ENCODE peak calls at places on chromosome 16, in six cellular contexts. M is upper lobe of left lung, C is K562, K is HepG2, X is GM12878, Q is A549. R is an unnamed sample.

GRCh38 chr16:24737391-24737871 is 8.0 kb downstream of the TNRC6A start:
- ATAC-seq in C (peak; percentile 47), M (no peak), X (no peak), K (peak; percentile 83), Q (no peak), R (peak; percentile 53)

GRCh38 chr16:377419-377951 is 4.3 kb downstream of the PGAP6 start:
- ATAC-seq in Q (no peak), M (no peak), X (no peak), C (no peak), K (no peak), R (no peak)

GRCh38 chr16:23280483-23280967 is 21.6 kb upstream of the SCNN1B start:
- ATAC-seq in M (no peak), C (no peak), K (no peak), Q (no peak), X (peak; percentile 50), R (no peak)

GRCh38 chr16:17416461-17417221 is 54.1 kb downstream of the XYLT1 start:
- ATAC-seq in X (peak; percentile 95), Q (peak; percentile 17), K (no peak), C (no peak), M (peak; percentile 71), R (peak; percentile 35)

GRCh38 chr16:65268331-65268730 is 146.5 kb upstream of the CDH11 start:
- ATAC-seq in Q (no peak), M (no peak), X (no peak), K (no peak), C (no peak), R (no peak)

GRCh38 chr16:87483481-87483880 is 9.3 kb downstream of the ZCCHC14 start:
- ATAC-seq in K (no peak), X (no peak), M (no peak), C (no peak), Q (no peak), R (no peak)

GRCh38 chr16:82699711-82700495 is 73.1 kb downstream of the CDH13 start:
- ATAC-seq in K (no peak), M (no peak), X (no peak), Q (no peak), C (no peak), R (peak; percentile 77)

GRCh38 chr16:50121721-50122445 is 31.2 kb upstream of the TENT4B start:
- ATAC-seq in K (no peak), Q (no peak), M (no peak), X (peak; percentile 82), C (no peak), R (no peak)

GRCh38 chr16:50651835-50652438 is 29.2 kb downstream of the SNX20 start:
- ATAC-seq in K (no peak), C (peak; percentile 61), M (no peak), X (no peak), Q (no peak), R (no peak)

GRCh38 chr16:66364117-66364958 is 2.2 kb upstream of the CDH5 start:
- ATAC-seq in C (no peak), Q (no peak), M (peak; percentile 53), K (peak; percentile 13), X (no peak), R (peak; percentile 71)

GRCh38 chr16:24094660-24095059 is 161.5 kb upstream of the CACNG3 start:
- ATAC-seq in M (no peak), Q (no peak), X (no peak), C (no peak), K (no peak), R (no peak)

GRCh38 chr16:57377080-57377841 is 5.0 kb downstream of the CX3CL1 start:
- ATAC-seq in X (peak; percentile 80), M (no peak), K (no peak), Q (peak; percentile 40), C (peak; percentile 31), R (no peak)
- TF ChIP-seq EP300 in X (peak; percentile 72), M (peak; percentile 48), K (peak; percentile 43), Q (no peak), C (no peak), R (no peak)

GRCh38 chr16:68734782-68735181 is 2.3 kb upstream of the CDH1 start:
- ATAC-seq in X (no peak), Q (no peak), C (no peak), M (no peak), K (no peak), R (no peak)

GRCh38 chr16:68736561-68736960 is 531 bp upstream of the CDH1 start:
- ATAC-seq in K (no peak), X (no peak), M (no peak), C (no peak), Q (no peak), R (no peak)

GRCh38 chr16:68737730-68738590 is 868 bp downstream of the CDH1 start:
- ATAC-seq in Q (peak; percentile 67), K (peak; percentile 35), X (no peak), M (peak; percentile 69), C (no peak), R (no peak)

GRCh38 chr16:68739964-68740627 is 3.0 kb downstream of the CDH1 start:
- ATAC-seq in Q (peak; percentile 37), X (peak; percentile 47), K (peak; percentile 55), M (no peak), C (peak; percentile 53), R (no peak)

DNA sequence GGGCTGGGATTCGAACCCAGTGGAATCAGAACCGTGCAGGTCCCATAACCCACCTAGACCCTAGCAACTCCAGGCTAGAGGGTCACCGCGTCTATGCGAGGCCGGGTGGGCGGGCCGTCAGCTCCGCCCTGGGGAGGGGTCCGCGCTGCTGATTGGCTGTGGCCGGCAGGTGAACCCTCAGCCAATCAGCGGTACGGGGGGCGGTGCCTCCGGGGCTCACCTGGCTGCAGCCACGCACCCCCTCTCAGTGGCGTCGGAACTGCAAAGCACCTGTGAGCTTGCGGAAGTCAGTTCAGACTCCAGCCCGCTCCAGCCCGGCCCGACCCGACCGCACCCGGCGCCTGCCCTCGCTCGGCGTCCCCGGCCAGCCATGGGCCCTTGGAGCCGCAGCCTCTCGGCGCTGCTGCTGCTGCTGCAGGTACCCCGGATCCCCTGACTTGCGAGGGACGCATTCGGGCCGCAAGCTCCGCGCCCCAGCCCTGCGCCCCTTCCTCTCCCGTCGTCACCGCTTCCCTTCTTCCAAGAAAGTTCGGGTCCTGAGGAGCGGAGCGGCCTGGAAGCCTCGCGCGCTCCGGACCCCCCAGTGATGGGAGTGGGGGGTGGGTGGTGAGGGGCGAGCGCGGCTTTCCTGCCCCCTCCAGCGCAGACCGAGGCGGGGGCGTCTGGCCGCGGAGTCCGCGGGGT is at the start of gene CDH1:
- ATAC-seq in X (no peak), K (peak; percentile 48), C (no peak), Q (peak; percentile 47), M (peak; percentile 92), R (no peak)
- TF ChIP-seq EP300 in X (no peak), K (no peak), C (no peak), Q (no peak), M (no peak), R (no peak)

GRCh38 chr16:53910990-53911389 is 207.0 kb downstream of the FTO start:
- ATAC-seq in Q (no peak), M (no peak), X (no peak), C (no peak), K (no peak), R (no peak)

GRCh38 chr16:53913920-53914319 is 210.0 kb downstream of the FTO start:
- ATAC-seq in M (no peak), K (no peak), X (no peak), Q (no peak), C (no peak), R (no peak)

GRCh38 chr16:53911506-53911905 is 207.6 kb downstream of the FTO start:
- ATAC-seq in Q (no peak), K (peak; percentile 69), C (no peak), M (no peak), X (peak; percentile 23), R (no peak)

GRCh38 chr16:53912155-53912554 is 208.2 kb downstream of the FTO start:
- ATAC-seq in Q (no peak), M (no peak), K (no peak), C (no peak), X (peak; percentile 95), R (no peak)

DNA sequence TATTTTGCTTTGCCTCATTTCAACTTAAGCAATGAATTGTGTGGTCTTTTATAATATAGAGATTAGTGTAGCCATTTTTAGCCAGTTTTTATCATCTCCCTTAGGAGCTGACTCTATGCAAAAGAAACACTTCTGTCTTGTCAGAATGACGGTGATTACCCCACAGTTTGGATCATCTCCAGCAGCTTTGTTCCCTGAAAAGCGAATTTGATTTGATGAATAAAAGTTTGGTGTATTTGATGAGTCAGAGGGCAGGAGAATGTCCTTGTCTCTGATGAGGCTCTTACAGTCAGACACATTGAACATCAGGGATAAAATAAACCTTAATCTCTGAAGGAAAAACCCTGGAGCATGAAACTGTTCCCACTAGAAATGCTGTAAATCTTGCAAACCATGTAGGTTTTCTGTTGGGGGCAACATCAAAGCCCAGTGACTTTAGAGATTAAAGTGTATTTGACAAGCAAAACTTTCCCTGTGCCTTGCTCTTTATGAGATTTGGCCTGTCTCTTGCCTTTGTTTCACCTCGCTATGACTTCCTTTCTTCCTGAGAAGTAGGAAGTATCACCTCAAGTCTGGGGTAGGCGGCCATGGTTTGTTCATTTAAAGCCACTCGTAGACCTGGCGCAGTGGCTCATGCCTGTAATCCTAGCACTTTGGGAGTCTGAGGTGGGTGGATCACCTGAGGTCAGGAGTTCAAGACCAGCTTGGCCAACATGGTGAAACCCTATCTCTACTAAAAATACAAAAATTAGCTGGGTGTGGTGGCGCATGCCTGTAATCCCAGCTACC is 209.3 kb downstream of the FTO start:
- ATAC-seq in C (no peak), K (no peak), X (peak; percentile 24), Q (no peak), M (no peak), R (peak; percentile 53)
- TF ChIP-seq EP300 in C (no peak), K (no peak), X (no peak), Q (no peak), M (no peak), R (no peak)

GRCh38 chr16:12011565-12011964 is 35.0 kb downstream of the SNX29 start:
- ATAC-seq in M (no peak), X (no peak), Q (no peak), K (no peak), C (peak; percentile 82), R (no peak)

GRCh38 chr16:12006637-12007036 is 30.1 kb downstream of the SNX29 start:
- ATAC-seq in X (no peak), K (no peak), M (no peak), C (no peak), Q (no peak), R (no peak)

GRCh38 chr16:12009922-12010321 is 33.4 kb downstream of the SNX29 start:
- ATAC-seq in C (no peak), M (no peak), X (no peak), Q (no peak), K (no peak), R (no peak)

GRCh38 chr16:12009462-12009861 is 32.9 kb downstream of the SNX29 start:
- ATAC-seq in X (no peak), K (no peak), C (no peak), Q (no peak), M (no peak), R (no peak)

DNA sequence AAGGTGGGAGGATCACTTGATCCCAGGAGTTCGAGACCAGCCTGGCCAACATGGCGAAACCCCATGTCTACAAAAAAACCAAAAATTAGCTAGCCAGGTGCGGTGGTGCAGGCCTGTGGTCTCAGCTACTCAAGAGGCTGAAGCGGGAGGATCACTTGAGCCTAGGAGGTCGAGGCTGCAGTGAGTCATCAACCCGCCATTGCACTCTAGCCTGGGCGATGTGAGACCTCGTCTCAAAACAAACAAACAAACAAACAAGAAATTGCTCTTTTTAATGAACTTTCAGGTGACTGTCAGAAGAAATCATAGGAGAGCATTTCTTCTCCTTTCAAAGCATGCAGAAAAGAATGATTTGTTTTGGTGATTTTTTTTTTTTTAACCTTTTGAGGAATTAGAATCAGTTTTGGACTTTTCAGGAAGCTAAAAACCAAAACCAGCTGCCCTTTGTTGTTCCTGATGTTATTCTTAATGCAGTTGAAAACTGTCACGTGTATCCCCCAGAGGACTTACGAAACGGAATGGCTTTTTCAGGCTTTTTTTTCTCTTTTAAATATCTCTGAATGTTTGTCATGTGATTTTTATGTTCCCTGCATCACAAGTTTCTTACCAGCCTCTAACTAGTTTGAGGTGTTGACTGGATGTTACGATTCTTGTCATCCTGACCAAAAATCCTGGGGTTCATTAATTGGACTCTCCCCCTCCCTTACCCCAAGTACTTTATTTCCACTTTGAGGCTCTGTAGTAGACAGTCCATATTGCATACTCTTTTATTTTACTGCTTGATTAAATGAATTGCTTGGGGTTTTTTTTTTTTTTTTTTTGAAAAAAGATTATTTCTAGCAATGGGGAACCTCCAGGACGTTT is 34.1 kb downstream of the SNX29 start:
- ATAC-seq in Q (no peak), X (no peak), C (no peak), K (no peak), M (no peak), R (no peak)
- TF ChIP-seq EP300 in Q (no peak), X (no peak), C (no peak), K (no peak), M (no peak), R (no peak)

R was measured in gastroesophageal sphincter.